ENCODE peak calls at places on chromosomes 7 and 10, in five cellular contexts. D is A549, J is HepG2, A is GM12878, Y is K562. O is an unnamed sample.

GRCh38 chr7:158655931-158656441 is 48.6 kb downstream of the NCAPG2 start:
- DNase-seq in D (no peak), J (no peak), A (peak), Y (no peak), O (no peak)

GRCh38 chr10:50508315-50509051 is 115.3 kb downstream of the SGMS1 start:
- DNase-seq in D (no peak), J (peak), A (peak), Y (no peak), O (no peak)

GRCh38 chr10:106082865-106083264 is 1081.6 kb downstream of the SORCS1 start:
- DNase-seq in D (no peak), J (no peak), A (no peak), Y (no peak), O (no peak)

GRCh38 chr7:105787793-105788192 is 88.6 kb downstream of the ATXN7L1 start:
- DNase-seq in D (no peak), J (no peak), A (no peak), Y (no peak), O (no peak)

GRCh38 chr10:42645103-42645502 is 6.7 kb upstream of the ZNF33B start:
- DNase-seq in D (no peak), J (no peak), A (no peak), Y (peak), O (no peak)

GRCh38 chr7:51354434-51354833 is 37.8 kb upstream of the COBL start:
- DNase-seq in D (no peak), J (no peak), A (no peak), Y (no peak), O (no peak)

GRCh38 chr10:34186740-34187139 is 628.4 kb downstream of the PARD3 start:
- DNase-seq in D (no peak), J (no peak), A (no peak), Y (no peak), O (no peak)

GRCh38 chr7:94620703-94621118 is 35.2 kb downstream of the SGCE start:
- DNase-seq in D (peak), J (peak), A (peak), Y (no peak), O (peak)

GRCh38 chr10:717458-717857 is 28.0 kb upstream of the DIP2C start:
- DNase-seq in D (no peak), J (no peak), A (no peak), Y (no peak), O (no peak)

GRCh38 chr7:153382591-153383225 is 623.2 kb downstream of the ACTR3B start:
- DNase-seq in D (no peak), J (no peak), A (no peak), Y (no peak), O (no peak)

GRCh38 chr10:121590772-121591171 is 7.5 kb downstream of the FGFR2 start:
- DNase-seq in D (no peak), J (no peak), A (no peak), Y (no peak), O (no peak)

GRCh38 chr10:121591186-121591585 is 7.1 kb downstream of the FGFR2 start:
- DNase-seq in D (no peak), J (no peak), A (no peak), Y (no peak), O (no peak)

GRCh38 chr10:121593267-121593666 is 5.0 kb downstream of the FGFR2 start:
- DNase-seq in D (no peak), J (no peak), A (no peak), Y (no peak), O (no peak)

GRCh38 chr10:121593676-121594075 is 4.6 kb downstream of the FGFR2 start:
- DNase-seq in D (no peak), J (no peak), A (no peak), Y (no peak), O (no peak)

GRCh38 chr10:121592155-121592890 is 5.9 kb downstream of the FGFR2 start:
- DNase-seq in D (no peak), J (no peak), A (no peak), Y (no peak), O (no peak)
- TF ChIP-seq BHLHE40 in D (no peak), J (no peak), A (no peak), Y (no peak), O (no peak)

GRCh38 chr10:95531994-95532399 is 29.2 kb downstream of the SORBS1 start:
- DNase-seq in D (no peak), J (no peak), A (no peak), Y (peak), O (no peak)
- H3K4me3 ChIP-seq in D (no peak), J (no peak), A (no peak), Y (no peak), O (no peak)

GRCh38 chr7:117825132-117825531 is 48.1 kb downstream of the CTTNBP2 start:
- DNase-seq in D (no peak), J (no peak), A (no peak), Y (no peak), O (peak)
- TF ChIP-seq BHLHE40 in D (no peak), J (no peak), A (no peak), Y (no peak), O (no peak)

GRCh38 chr10:101120520-101120883 is 10.6 kb upstream of the TLX1 start:
- DNase-seq in D (no peak), J (no peak), A (no peak), Y (no peak), O (no peak)
- H3K4me3 ChIP-seq in D (no peak), J (peak), A (peak), Y (no peak), O (peak)

DNA sequence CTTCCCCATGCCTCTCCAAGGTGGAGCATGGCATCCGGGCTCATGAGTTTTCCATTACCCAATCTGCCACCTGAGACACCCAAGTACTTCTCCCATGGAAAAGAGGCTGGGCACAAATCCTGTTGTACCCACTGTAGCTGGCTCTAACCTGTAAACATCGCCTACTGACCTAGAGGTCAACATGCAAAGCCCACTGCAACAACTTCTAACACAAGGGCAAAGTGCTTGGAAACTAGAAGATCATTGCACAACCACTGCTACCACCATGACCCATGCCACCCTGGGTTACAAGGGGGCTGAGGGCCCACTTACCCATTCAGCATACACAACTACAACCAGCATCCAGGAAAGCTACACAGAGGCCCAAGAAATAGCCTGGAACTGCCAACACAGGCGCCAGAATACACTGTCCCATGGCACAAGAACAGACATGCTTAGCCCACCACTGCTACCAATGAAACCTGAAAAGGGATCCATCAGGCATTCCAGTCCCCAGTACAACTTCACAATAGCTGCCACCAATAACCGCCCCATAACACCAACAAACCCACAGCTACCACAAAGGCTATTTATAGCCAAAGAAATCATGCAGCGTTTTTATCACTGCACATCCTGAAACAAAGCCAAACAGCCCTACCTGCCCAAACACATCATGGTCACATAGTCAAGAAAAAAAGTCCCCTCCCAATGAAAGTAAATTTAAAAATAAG is 63.4 kb downstream of the RNF32 start:
- DNase-seq in D (no peak), J (no peak), A (peak), Y (no peak), O (no peak)
- TF ChIP-seq BHLHE40 in D (no peak), J (no peak), A (no peak), Y (no peak), O (no peak)